ENCODE peak calls at places on chromosome 4, in six cellular contexts. F, I, G, V, L and A are unnamed samples.

GRCh38 chr4:174604198-174604597 is 81.9 kb upstream of the HPGD start:
- DNase-seq in F (no peak), I (no peak), G (no peak), V (no peak), L (no peak), A (no peak)

GRCh38 chr4:8472689-8473197 is 32.2 kb downstream of the TRMT44 start:
- DNase-seq in F (no peak), I (no peak), G (no peak), V (no peak), L (no peak), A (peak)

GRCh38 chr4:57426779-57427395 is 316.7 kb upstream of the IGFBP7 start:
- DNase-seq in F (peak), I (peak), G (peak), V (no peak), L (peak), A (no peak)

GRCh38 chr4:3496021-3496420 is 32.9 kb downstream of the DOK7 start:
- DNase-seq in F (no peak), I (no peak), G (no peak), V (no peak), L (no peak), A (no peak)

GRCh38 chr4:8303081-8303480 is 33.5 kb downstream of the HTRA3 start:
- DNase-seq in F (no peak), I (no peak), G (no peak), V (peak), L (no peak), A (no peak)

GRCh38 chr4:2500547-2500946 is 31.6 kb downstream of the RNF4 start:
- DNase-seq in F (no peak), I (no peak), G (no peak), V (no peak), L (no peak), A (no peak)

GRCh38 chr4:113673450-113673849 is 88.1 kb downstream of the CAMK2D start:
- DNase-seq in F (no peak), I (no peak), G (no peak), V (no peak), L (no peak), A (no peak)

GRCh38 chr4:37685211-37685725 is 908 bp downstream of the RELL1 start:
- DNase-seq in F (peak), I (no peak), G (no peak), V (no peak), L (no peak), A (no peak)

GRCh38 chr4:158496030-158496741 is 25.5 kb upstream of the RXFP1 start:
- DNase-seq in F (peak), I (peak), G (no peak), V (no peak), L (peak), A (no peak)

GRCh38 chr4:107825072-107825789 is 499 bp downstream of the SGMS2 start:
- DNase-seq in F (peak), I (no peak), G (peak), V (peak), L (no peak), A (no peak)